ENCODE peak calls at places on chromosomes 12 and 14, in seven cellular contexts. W is NCI-H1694, B is anterior cingulate cortex, K is iris pigment epithelial cell, Q is AG20443, J is ELR, V is T-helper 2 cell. H is an unnamed sample.

GRCh38 chr12:25684070-25684469 is 131.0 kb upstream of the LMNTD1 start:
- DNase-seq in K (no peak), B (no peak), W (no peak), Q (no peak), J (no peak), V (no peak), H (no peak)

GRCh38 chr14:104798300-104799238 is 2.3 kb upstream of the ZBTB42 start:
- DNase-seq in K (no peak), B (no peak), J (no peak), W (no peak), V (no peak), Q (no peak), H (no peak)

GRCh38 chr12:124837958-124838803 is 25.5 kb downstream of the SCARB1 start:
- DNase-seq in Q (peak; percentile 91), J (peak; percentile 100), B (peak; percentile 35), W (peak; percentile 72), K (peak; percentile 100), V (no peak), H (no peak)

GRCh38 chr12:70006619-70006973 is 181.6 kb downstream of the MYRFL start:
- DNase-seq in W (no peak), J (no peak), B (no peak), Q (no peak), K (no peak), V (no peak), H (no peak)

GRCh38 chr12:52310622-52311281 is 10.4 kb downstream of the KRT83 start:
- DNase-seq in Q (peak; percentile 53), B (no peak), W (no peak), K (peak; percentile 6), J (peak; percentile 68), V (no peak), H (no peak)

GRCh38 chr12:104215638-104216297 is at the start of gene TXNRD1:
- DNase-seq in B (peak; percentile 71), Q (peak; percentile 66), V (peak; percentile 74), K (peak; percentile 85), W (no peak), J (peak; percentile 86), H (peak; percentile 88)

GRCh38 chr14:89330236-89331002 is 86.6 kb downstream of the FOXN3 start:
- DNase-seq in B (no peak), V (no peak), Q (peak; percentile 88), K (peak; percentile 97), J (no peak), W (no peak), H (no peak)

GRCh38 chr12:92574046-92574783 is 128.6 kb upstream of the PLEKHG7 start:
- DNase-seq in J (peak; percentile 61), B (no peak), V (no peak), Q (peak; percentile 11), K (peak; percentile 52), W (peak; percentile 17), H (peak; percentile 22)

GRCh38 chr14:105069887-105070759 is 4.9 kb upstream of the GPR132 start:
- DNase-seq in W (no peak), K (no peak), B (no peak), V (no peak), Q (peak; percentile 64), J (peak; percentile 59), H (no peak)

GRCh38 chr14:65035049-65035448 is 48.4 kb downstream of the FNTB start:
- DNase-seq in Q (no peak), V (no peak), W (no peak), B (peak; percentile 70), J (no peak), K (no peak), H (no peak)

GRCh38 chr14:61568572-61569011 is 126.7 kb upstream of the HIF1A start:
- DNase-seq in J (no peak), Q (no peak), K (no peak), V (peak; percentile 36), W (no peak), B (no peak), H (no peak)

GRCh38 chr12:115147916-115148315 is 463.9 kb upstream of the TBX3 start:
- DNase-seq in W (no peak), Q (no peak), K (no peak), V (no peak), J (no peak), B (no peak), H (no peak)

GRCh38 chr12:111437816-111438454 is 32.2 kb downstream of the SH2B3 start:
- DNase-seq in B (peak; percentile 43), K (peak; percentile 89), V (no peak), W (no peak), J (peak; percentile 96), Q (peak; percentile 71), H (no peak)

GRCh38 chr14:31027847-31028246 is 1.7 kb upstream of the STRN3 start:
- DNase-seq in Q (no peak), V (no peak), B (no peak), K (no peak), J (no peak), W (no peak), H (no peak)

GRCh38 chr14:77124345-77125274 is 17.0 kb downstream of the ZDHHC22 start:
- DNase-seq in W (peak; percentile 96), J (peak; percentile 34), B (peak; percentile 67), Q (peak; percentile 89), K (peak; percentile 32), V (peak; percentile 56), H (peak; percentile 62)

GRCh38 chr14:21902561-21903199 is 229.1 kb upstream of the OR4E1 start:
- DNase-seq in J (no peak), V (no peak), B (no peak), Q (no peak), W (no peak), K (peak; percentile 8), H (no peak)

GRCh38 chr14:73712071-73712506 is 2.1 kb downstream of the PNMA1 start:
- DNase-seq in J (peak; percentile 44), B (no peak), W (no peak), Q (no peak), V (no peak), K (peak; percentile 38), H (no peak)

GRCh38 chr12:67630373-67631088 is 18.0 kb upstream of the DYRK2 start:
- DNase-seq in W (no peak), J (peak; percentile 23), Q (no peak), V (peak; percentile 83), K (peak; percentile 23), B (peak; percentile 12), H (no peak)

GRCh38 chr14:47278233-47278842 is 397.1 kb downstream of the MDGA2 start:
- DNase-seq in V (no peak), Q (peak; percentile 30), B (peak; percentile 8), J (no peak), K (peak; percentile 29), W (peak; percentile 7), H (peak; percentile 11)

GRCh38 chr14:73457935-73458218 is 469 bp downstream of the NUMB start:
- DNase-seq in K (no peak), Q (peak; percentile 37), V (no peak), B (no peak), W (no peak), J (peak; percentile 42), H (no peak)